ENCODE peak calls at places on chromosomes 6 and 20, in six cellular contexts. G is GM20000, P is SHP77, E is M059J, Y is GM12892, V is T-cell. X is an unnamed sample.

GRCh38 chr6:140744648-140745320 is 1370.3 kb upstream of the CITED2 start:
- DNase-seq in G (no peak), P (no peak), E (peak; percentile 80), Y (peak; percentile 0), V (no peak), X (no peak)

GRCh38 chr20:62816879-62817873 is at the start of gene COL9A3:
- DNase-seq in G (no peak), P (no peak), E (no peak), Y (no peak), V (no peak), X (no peak)

GRCh38 chr20:1431158-1431557 is 35.5 kb downstream of the NSFL1C start:
- DNase-seq in G (no peak), P (no peak), E (no peak), Y (no peak), V (no peak), X (no peak)

GRCh38 chr6:156146891-156147290 is 630.3 kb upstream of the ARID1B start:
- DNase-seq in G (no peak), P (no peak), E (no peak), Y (no peak), V (no peak), X (no peak)

GRCh38 chr6:168064226-168064807 is 14.7 kb downstream of the FRMD1 start:
- DNase-seq in G (no peak), P (no peak), E (no peak), Y (no peak), V (no peak), X (no peak)

GRCh38 chr6:154350293-154350692 is 6.3 kb downstream of the IPCEF1 start:
- DNase-seq in G (no peak), P (no peak), E (peak; percentile 67), Y (no peak), V (no peak), X (no peak)

GRCh38 chr6:30840922-30841643 is 43.2 kb upstream of the DDR1 start:
- DNase-seq in G (no peak), P (no peak), E (no peak), Y (no peak), V (no peak), X (no peak)

GRCh38 chr20:43974665-43975064 is 60.0 kb downstream of the TOX2 start:
- DNase-seq in G (no peak), P (no peak), E (no peak), Y (no peak), V (no peak), X (no peak)

GRCh38 chr6:142551145-142551811 is 249.5 kb downstream of the ADGRG6 start:
- DNase-seq in G (no peak), P (no peak), E (peak; percentile 91), Y (no peak), V (peak; percentile 46), X (peak; percentile 51)

GRCh38 chr6:134689676-134690447 is 260.0 kb downstream of the ALDH8A1 start:
- DNase-seq in G (no peak), P (no peak), E (peak; percentile 66), Y (no peak), V (no peak), X (no peak)

GRCh38 chr6:20846602-20847028 is 312.4 kb downstream of the CDKAL1 start:
- DNase-seq in G (peak; percentile 16), P (no peak), E (peak; percentile 48), Y (no peak), V (no peak), X (no peak)

GRCh38 chr6:130371921-130372320 is 6.1 kb downstream of the TMEM200A start:
- DNase-seq in G (no peak), P (no peak), E (peak; percentile 54), Y (no peak), V (no peak), X (no peak)

GRCh38 chr20:62176866-62177265 is 6.0 kb upstream of the MTG2 start:
- DNase-seq in G (no peak), P (no peak), E (no peak), Y (no peak), V (no peak), X (no peak)